ENCODE peak calls at places on chromosomes 6 and 20, in nine cellular contexts. One of them, this sample, is unnamed.

GRCh38 chr6:5997420-5998093 is 9.2 kb downstream of the NRN1 start:
- DNase-seq in heart right ventricle: peak; percentile 11
- DNase-seq in astrocyte: no peak
- DNase-seq in PC-3: no peak
- DNase-seq in fibroblast of villous mesenchyme: no peak
- DNase-seq in mesenchymal stem cell: no peak
- DNase-seq in thoracic aorta: no peak
- DNase-seq in tibial nerve: no peak
- DNase-seq in astrocyte of the cerebellum: no peak
- DNase-seq in this sample: no peak

GRCh38 chr6:149925974-149926777 is 3.3 kb upstream of the RAET1G start:
- DNase-seq in tibial nerve: peak; percentile 85
- DNase-seq in astrocyte of the cerebellum: peak; percentile 47
- DNase-seq in PC-3: peak; percentile 80
- DNase-seq in astrocyte: peak; percentile 52
- DNase-seq in fibroblast of villous mesenchyme: peak; percentile 73
- DNase-seq in heart right ventricle: peak; percentile 91
- DNase-seq in mesenchymal stem cell: peak; percentile 83
- DNase-seq in thoracic aorta: peak; percentile 82
- DNase-seq in this sample: peak; percentile 72

GRCh38 chr20:54668271-54669053 is 193.1 kb downstream of the DOK5 start:
- DNase-seq in tibial nerve: no peak
- DNase-seq in thoracic aorta: no peak
- DNase-seq in heart right ventricle: no peak
- DNase-seq in fibroblast of villous mesenchyme: peak; percentile 11
- DNase-seq in mesenchymal stem cell: no peak
- DNase-seq in PC-3: peak; percentile 63
- DNase-seq in astrocyte: no peak
- DNase-seq in astrocyte of the cerebellum: no peak
- DNase-seq in this sample: no peak

GRCh38 chr6:135301304-135301703 is 120.2 kb downstream of the MYB start:
- DNase-seq in PC-3: no peak
- DNase-seq in astrocyte of the cerebellum: no peak
- DNase-seq in astrocyte: no peak
- DNase-seq in mesenchymal stem cell: no peak
- DNase-seq in thoracic aorta: no peak
- DNase-seq in fibroblast of villous mesenchyme: no peak
- DNase-seq in tibial nerve: no peak
- DNase-seq in heart right ventricle: no peak
- DNase-seq in this sample: no peak

GRCh38 chr20:44582321-44583025 is at the start of gene PKIG:
- DNase-seq in mesenchymal stem cell: peak; percentile 88
- DNase-seq in heart right ventricle: peak; percentile 85
- DNase-seq in astrocyte: peak; percentile 88
- DNase-seq in thoracic aorta: no peak
- DNase-seq in astrocyte of the cerebellum: no peak
- DNase-seq in tibial nerve: no peak
- DNase-seq in PC-3: no peak
- DNase-seq in fibroblast of villous mesenchyme: peak; percentile 93
- DNase-seq in this sample: no peak

GRCh38 chr20:9270831-9271230 is 201.9 kb downstream of the PLCB4 start:
- DNase-seq in thoracic aorta: no peak
- DNase-seq in tibial nerve: no peak
- DNase-seq in fibroblast of villous mesenchyme: peak; percentile 55
- DNase-seq in PC-3: peak; percentile 46
- DNase-seq in astrocyte: peak; percentile 67
- DNase-seq in heart right ventricle: no peak
- DNase-seq in mesenchymal stem cell: peak; percentile 33
- DNase-seq in astrocyte of the cerebellum: no peak
- DNase-seq in this sample: no peak

GRCh38 chr20:19991826-19992225 is 25.3 kb upstream of the NAA20 start:
- DNase-seq in thoracic aorta: no peak
- DNase-seq in heart right ventricle: no peak
- DNase-seq in tibial nerve: no peak
- DNase-seq in PC-3: no peak
- DNase-seq in fibroblast of villous mesenchyme: no peak
- DNase-seq in astrocyte of the cerebellum: no peak
- DNase-seq in astrocyte: no peak
- DNase-seq in mesenchymal stem cell: peak; percentile 62
- DNase-seq in this sample: no peak

GRCh38 chr20:54468082-54468481 is 7.3 kb upstream of the DOK5 start:
- DNase-seq in mesenchymal stem cell: no peak
- DNase-seq in fibroblast of villous mesenchyme: no peak
- DNase-seq in astrocyte: no peak
- DNase-seq in PC-3: no peak
- DNase-seq in tibial nerve: no peak
- DNase-seq in heart right ventricle: peak; percentile 27
- DNase-seq in astrocyte of the cerebellum: no peak
- DNase-seq in thoracic aorta: no peak
- DNase-seq in this sample: no peak

GRCh38 chr6:33936911-33937310 is 133.1 kb upstream of the MLN start:
- DNase-seq in tibial nerve: no peak
- DNase-seq in heart right ventricle: no peak
- DNase-seq in astrocyte of the cerebellum: no peak
- DNase-seq in astrocyte: no peak
- DNase-seq in PC-3: no peak
- DNase-seq in fibroblast of villous mesenchyme: no peak
- DNase-seq in mesenchymal stem cell: peak; percentile 13
- DNase-seq in thoracic aorta: no peak
- DNase-seq in this sample: no peak

GRCh38 chr6:74603676-74604075 is 602.2 kb downstream of the COL12A1 start:
- DNase-seq in tibial nerve: no peak
- DNase-seq in astrocyte of the cerebellum: no peak
- DNase-seq in PC-3: no peak
- DNase-seq in thoracic aorta: no peak
- DNase-seq in mesenchymal stem cell: no peak
- DNase-seq in fibroblast of villous mesenchyme: no peak
- DNase-seq in heart right ventricle: no peak
- DNase-seq in astrocyte: no peak
- DNase-seq in this sample: no peak

GRCh38 chr6:105310371-105310770 is 92.5 kb downstream of the PREP start:
- DNase-seq in thoracic aorta: no peak
- DNase-seq in astrocyte of the cerebellum: no peak
- DNase-seq in PC-3: no peak
- DNase-seq in tibial nerve: no peak
- DNase-seq in heart right ventricle: no peak
- DNase-seq in mesenchymal stem cell: no peak
- DNase-seq in fibroblast of villous mesenchyme: no peak
- DNase-seq in astrocyte: no peak
- DNase-seq in this sample: no peak

GRCh38 chr6:63272397-63272796 is 47.4 kb downstream of the LGSN start:
- DNase-seq in mesenchymal stem cell: peak; percentile 43
- DNase-seq in fibroblast of villous mesenchyme: peak; percentile 27
- DNase-seq in heart right ventricle: no peak
- DNase-seq in astrocyte: no peak
- DNase-seq in tibial nerve: no peak
- DNase-seq in PC-3: peak; percentile 48
- DNase-seq in thoracic aorta: no peak
- DNase-seq in astrocyte of the cerebellum: peak; percentile 1
- DNase-seq in this sample: no peak

GRCh38 chr6:110528051-110528929 is 51.9 kb upstream of the SLC22A16 start:
- DNase-seq in astrocyte: peak; percentile 85
- DNase-seq in thoracic aorta: no peak
- DNase-seq in heart right ventricle: peak; percentile 51
- DNase-seq in tibial nerve: peak; percentile 28
- DNase-seq in fibroblast of villous mesenchyme: peak; percentile 91
- DNase-seq in astrocyte of the cerebellum: peak; percentile 61
- DNase-seq in mesenchymal stem cell: peak; percentile 88
- DNase-seq in PC-3: peak; percentile 95
- DNase-seq in this sample: no peak

GRCh38 chr6:157220485-157220884 is 102.8 kb downstream of the TMEM242 start:
- DNase-seq in fibroblast of villous mesenchyme: no peak
- DNase-seq in heart right ventricle: no peak
- DNase-seq in thoracic aorta: no peak
- DNase-seq in tibial nerve: no peak
- DNase-seq in astrocyte: no peak
- DNase-seq in PC-3: no peak
- DNase-seq in astrocyte of the cerebellum: no peak
- DNase-seq in mesenchymal stem cell: no peak
- DNase-seq in this sample: no peak
- H3K4me3 ChIP-seq in fibroblast of villous mesenchyme: peak overlapping the region; percentile 57
- H3K4me3 ChIP-seq in heart right ventricle: peak overlapping the region; percentile 44
- H3K4me3 ChIP-seq in thoracic aorta: peak overlapping the region; percentile 68
- H3K4me3 ChIP-seq in tibial nerve: peak overlapping the region; percentile 36
- H3K4me3 ChIP-seq in astrocyte: peak overlapping the region; percentile 51
- H3K4me3 ChIP-seq in PC-3: no peak overlapping the region
- H3K4me3 ChIP-seq in astrocyte of the cerebellum: peak overlapping the region; percentile 37
- H3K4me3 ChIP-seq in mesenchymal stem cell: no peak overlapping the region
- H3K4me3 ChIP-seq in this sample: peak overlapping the region; percentile 38

GRCh38 chr20:57387463-57387862 is 3.7 kb upstream of the RBM38 start:
- DNase-seq in PC-3: no peak
- DNase-seq in astrocyte: no peak
- DNase-seq in mesenchymal stem cell: no peak
- DNase-seq in fibroblast of villous mesenchyme: no peak
- DNase-seq in thoracic aorta: no peak
- DNase-seq in heart right ventricle: no peak
- DNase-seq in astrocyte of the cerebellum: no peak
- DNase-seq in tibial nerve: no peak
- DNase-seq in this sample: peak; percentile 56

GRCh38 chr20:57390604-57391438 is at the start of gene RBM38:
- DNase-seq in astrocyte: no peak
- DNase-seq in heart right ventricle: peak; percentile 60
- DNase-seq in mesenchymal stem cell: peak; percentile 45
- DNase-seq in astrocyte of the cerebellum: no peak
- DNase-seq in thoracic aorta: no peak
- DNase-seq in tibial nerve: no peak
- DNase-seq in PC-3: peak; percentile 90
- DNase-seq in fibroblast of villous mesenchyme: peak; percentile 57
- DNase-seq in this sample: no peak

GRCh38 chr20:57389695-57390603 is 1.2 kb upstream of the RBM38 start:
- DNase-seq in tibial nerve: no peak
- DNase-seq in astrocyte: no peak
- DNase-seq in fibroblast of villous mesenchyme: no peak
- DNase-seq in PC-3: no peak
- DNase-seq in heart right ventricle: no peak
- DNase-seq in astrocyte of the cerebellum: no peak
- DNase-seq in mesenchymal stem cell: no peak
- DNase-seq in thoracic aorta: no peak
- DNase-seq in this sample: no peak

GRCh38 chr20:57387945-57388351 is 3.2 kb upstream of the RBM38 start:
- DNase-seq in fibroblast of villous mesenchyme: no peak
- DNase-seq in tibial nerve: no peak
- DNase-seq in astrocyte: no peak
- DNase-seq in heart right ventricle: no peak
- DNase-seq in PC-3: no peak
- DNase-seq in thoracic aorta: no peak
- DNase-seq in astrocyte of the cerebellum: no peak
- DNase-seq in mesenchymal stem cell: no peak
- DNase-seq in this sample: peak; percentile 55

GRCh38 chr20:57388953-57389694 is 2.1 kb upstream of the RBM38 start:
- DNase-seq in mesenchymal stem cell: peak; percentile 58
- DNase-seq in PC-3: peak; percentile 89
- DNase-seq in thoracic aorta: no peak
- DNase-seq in tibial nerve: peak; percentile 68
- DNase-seq in astrocyte: peak; percentile 41
- DNase-seq in fibroblast of villous mesenchyme: peak; percentile 67
- DNase-seq in astrocyte of the cerebellum: no peak
- DNase-seq in heart right ventricle: peak; percentile 76
- DNase-seq in this sample: peak; percentile 87
- H3K4me3 ChIP-seq in mesenchymal stem cell: peak overlapping the region; percentile 11
- H3K4me3 ChIP-seq in PC-3: peak overlapping the region; percentile 58
- H3K4me3 ChIP-seq in thoracic aorta: peak overlapping the region; percentile 59
- H3K4me3 ChIP-seq in tibial nerve: peak overlapping the region; percentile 43
- H3K4me3 ChIP-seq in astrocyte: no peak overlapping the region
- H3K4me3 ChIP-seq in fibroblast of villous mesenchyme: peak overlapping the region; percentile 34
- H3K4me3 ChIP-seq in astrocyte of the cerebellum: no peak overlapping the region
- H3K4me3 ChIP-seq in heart right ventricle: peak overlapping the region; percentile 45
- H3K4me3 ChIP-seq in this sample: peak overlapping the region; percentile 46

GRCh38 chr6:92864966-92865555 is 554.3 kb downstream of the EPHA7 start:
- DNase-seq in mesenchymal stem cell: peak; percentile 4
- DNase-seq in tibial nerve: no peak
- DNase-seq in PC-3: peak; percentile 41
- DNase-seq in astrocyte of the cerebellum: no peak
- DNase-seq in astrocyte: no peak
- DNase-seq in fibroblast of villous mesenchyme: no peak
- DNase-seq in heart right ventricle: no peak
- DNase-seq in thoracic aorta: no peak
- DNase-seq in this sample: no peak
- H3K4me3 ChIP-seq in mesenchymal stem cell: no peak overlapping the region
- H3K4me3 ChIP-seq in tibial nerve: no peak overlapping the region
- H3K4me3 ChIP-seq in PC-3: no peak overlapping the region
- H3K4me3 ChIP-seq in astrocyte of the cerebellum: no peak overlapping the region
- H3K4me3 ChIP-seq in astrocyte: no peak overlapping the region
- H3K4me3 ChIP-seq in fibroblast of villous mesenchyme: no peak overlapping the region
- H3K4me3 ChIP-seq in heart right ventricle: no peak overlapping the region
- H3K4me3 ChIP-seq in thoracic aorta: no peak overlapping the region
- H3K4me3 ChIP-seq in this sample: no peak overlapping the region

DNA sequence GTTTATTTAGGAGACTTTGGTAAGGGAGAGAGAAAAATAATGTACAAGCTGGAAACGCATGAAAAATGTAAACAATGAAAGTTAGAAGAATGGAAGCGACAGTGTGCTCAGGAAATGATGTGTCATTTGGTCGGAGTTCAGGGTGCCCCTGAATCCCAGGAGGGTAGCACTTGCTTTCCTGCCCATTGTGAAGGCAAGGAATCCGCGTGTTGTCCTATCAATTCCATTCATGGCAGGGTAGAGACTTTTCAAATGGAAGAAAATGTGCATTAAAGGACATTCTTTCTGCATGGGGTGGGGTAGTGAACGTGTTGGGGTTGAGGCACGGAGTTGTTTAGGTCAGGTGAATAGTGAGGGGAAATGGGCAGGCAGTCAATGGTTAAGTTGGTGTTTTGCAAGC is 33.7 kb downstream of the GCNT2 start:
- DNase-seq in PC-3: no peak
- DNase-seq in thoracic aorta: no peak
- DNase-seq in heart right ventricle: no peak
- DNase-seq in fibroblast of villous mesenchyme: no peak
- DNase-seq in mesenchymal stem cell: no peak
- DNase-seq in astrocyte of the cerebellum: no peak
- DNase-seq in astrocyte: no peak
- DNase-seq in tibial nerve: no peak
- DNase-seq in this sample: no peak
- H3K4me3 ChIP-seq in PC-3: no peak overlapping the region
- H3K4me3 ChIP-seq in thoracic aorta: peak overlapping the region; percentile 4
- H3K4me3 ChIP-seq in heart right ventricle: no peak overlapping the region
- H3K4me3 ChIP-seq in fibroblast of villous mesenchyme: no peak overlapping the region
- H3K4me3 ChIP-seq in mesenchymal stem cell: no peak overlapping the region
- H3K4me3 ChIP-seq in astrocyte of the cerebellum: no peak overlapping the region
- H3K4me3 ChIP-seq in astrocyte: no peak overlapping the region
- H3K4me3 ChIP-seq in tibial nerve: no peak overlapping the region
- H3K4me3 ChIP-seq in this sample: peak overlapping the region; percentile 44

GRCh38 chr6:73031094-73031782 is 194.1 kb downstream of the KHDC1L start:
- DNase-seq in heart right ventricle: no peak
- DNase-seq in thoracic aorta: no peak
- DNase-seq in mesenchymal stem cell: no peak
- DNase-seq in astrocyte of the cerebellum: no peak
- DNase-seq in PC-3: no peak
- DNase-seq in tibial nerve: no peak
- DNase-seq in fibroblast of villous mesenchyme: no peak
- DNase-seq in astrocyte: no peak
- DNase-seq in this sample: no peak
- H3K4me3 ChIP-seq in heart right ventricle: no peak overlapping the region
- H3K4me3 ChIP-seq in thoracic aorta: no peak overlapping the region
- H3K4me3 ChIP-seq in mesenchymal stem cell: no peak overlapping the region
- H3K4me3 ChIP-seq in astrocyte of the cerebellum: no peak overlapping the region
- H3K4me3 ChIP-seq in PC-3: no peak overlapping the region
- H3K4me3 ChIP-seq in tibial nerve: no peak overlapping the region
- H3K4me3 ChIP-seq in fibroblast of villous mesenchyme: no peak overlapping the region
- H3K4me3 ChIP-seq in astrocyte: no peak overlapping the region
- H3K4me3 ChIP-seq in this sample: no peak overlapping the region

This sample was measured in ascending aorta.